ENCODE peak calls at places on chromosomes 13 and 19, in ten cellular contexts. C is GM23338; L is HFF-Myc; W is lower lobe of right lung; J is pancreas; Q is AG04449; R is upper lobe of right lung; O is MCF 10A; K is activated CD8-positive, alpha-beta T cell treated with anti-CD3 and anti-CD28 coated beads for 36 hours; E is tibial artery. Z is an unnamed sample.

GRCh38 chr13:41740479-41740878 is 220.4 kb downstream of the VWA8 start:
- DNase-seq in C (no peak), L (no peak), W (no peak), J (no peak), Q (no peak), R (no peak), O (no peak), K (no peak), E (no peak), Z (no peak)

GRCh38 chr19:2337329-2337707 is 8.8 kb downstream of the SPPL2B start:
- DNase-seq in C (peak; percentile 89), L (no peak), W (no peak), J (peak; percentile 74), Q (no peak), R (no peak), O (no peak), K (no peak), E (no peak), Z (no peak)

GRCh38 chr13:23469901-23470525 is 36.5 kb upstream of the SACS start:
- DNase-seq in C (peak; percentile 58), L (peak; percentile 89), W (no peak), J (no peak), Q (peak; percentile 94), R (no peak), O (no peak), K (no peak), E (no peak), Z (no peak)

GRCh38 chr13:28730762-28731161 is 12.0 kb upstream of the SLC46A3 start:
- DNase-seq in C (no peak), L (no peak), W (no peak), J (no peak), Q (no peak), R (no peak), O (no peak), K (no peak), E (no peak), Z (no peak)

GRCh38 chr19:39325778-39326680 is 5.4 kb upstream of the LRFN1 start:
- DNase-seq in C (peak; percentile 76), L (no peak), W (no peak), J (no peak), Q (no peak), R (no peak), O (peak; percentile 18), K (no peak), E (no peak), Z (no peak)

GRCh38 chr19:6832412-6832811 is 55.0 kb upstream of the ADGRE1 start:
- DNase-seq in C (no peak), L (no peak), W (no peak), J (no peak), Q (no peak), R (no peak), O (no peak), K (no peak), E (no peak), Z (no peak)

GRCh38 chr13:75135325-75135825 is 346.6 kb downstream of the TBC1D4 start:
- DNase-seq in C (no peak), L (peak; percentile 69), W (no peak), J (no peak), Q (peak; percentile 95), R (no peak), O (peak; percentile 57), K (no peak), E (no peak), Z (no peak)

GRCh38 chr13:78603240-78603947 is at the start of gene POU4F1:
- DNase-seq in C (peak; percentile 94), L (no peak), W (peak; percentile 55), J (peak; percentile 73), Q (no peak), R (no peak), O (no peak), K (peak; percentile 87), E (no peak), Z (peak; percentile 89)

GRCh38 chr19:5470264-5470671 is 15.1 kb downstream of the ZNRF4 start:
- DNase-seq in C (no peak), L (no peak), W (no peak), J (no peak), Q (no peak), R (no peak), O (peak; percentile 63), K (no peak), E (no peak), Z (no peak)

GRCh38 chr13:46801831-46802230 is 4.9 kb upstream of the ESD start:
- DNase-seq in C (no peak), L (no peak), W (no peak), J (no peak), Q (no peak), R (no peak), O (no peak), K (no peak), E (no peak), Z (no peak)

GRCh38 chr13:55553736-55554135 is 1587.0 kb upstream of the PRR20A start:
- DNase-seq in C (no peak), L (no peak), W (no peak), J (no peak), Q (no peak), R (no peak), O (no peak), K (no peak), E (no peak), Z (no peak)

GRCh38 chr13:60397693-60398437 is 845 bp downstream of the TDRD3 start:
- DNase-seq in C (peak; percentile 75), L (no peak), W (peak; percentile 83), J (peak; percentile 82), Q (no peak), R (peak; percentile 88), O (peak; percentile 49), K (peak; percentile 62), E (peak; percentile 45), Z (peak; percentile 60)

GRCh38 chr13:62846302-62846701 is 1430.7 kb upstream of the PCDH20 start:
- DNase-seq in C (no peak), L (no peak), W (no peak), J (no peak), Q (no peak), R (no peak), O (peak; percentile 27), K (no peak), E (no peak), Z (no peak)

GRCh38 chr19:16033136-16033530 is 43.2 kb upstream of the TPM4 start:
- DNase-seq in C (no peak), L (no peak), W (no peak), J (no peak), Q (no peak), R (no peak), O (no peak), K (no peak), E (no peak), Z (no peak)

GRCh38 chr13:24270639-24271131 is 38.7 kb upstream of the C1QTNF9 start:
- DNase-seq in C (peak; percentile 24), L (no peak), W (peak; percentile 83), J (peak; percentile 70), Q (no peak), R (peak; percentile 85), O (peak; percentile 47), K (peak; percentile 72), E (peak; percentile 78), Z (peak; percentile 51)

GRCh38 chr13:109938255-109938936 is 152.0 kb upstream of the IRS2 start:
- DNase-seq in C (no peak), L (peak; percentile 82), W (no peak), J (no peak), Q (peak; percentile 24), R (no peak), O (peak; percentile 87), K (no peak), E (no peak), Z (no peak)
- TF ChIP-seq CTCF in C (no peak), L (no peak), W (no peak), J (no peak), Q (no peak), R (no peak), O (no peak), K (no peak), E (no peak), Z (no peak)

GRCh38 chr13:98996046-98996445 is 18.2 kb upstream of the DOCK9 start:
- DNase-seq in C (no peak), L (no peak), W (no peak), J (no peak), Q (no peak), R (no peak), O (no peak), K (no peak), E (no peak), Z (no peak)
- TF ChIP-seq CTCF in C (no peak), L (no peak), W (no peak), J (no peak), Q (no peak), R (no peak), O (no peak), K (no peak), E (no peak), Z (no peak)

GRCh38 chr19:48194041-48194871 is 23.8 kb downstream of the ZSWIM9 start:
- DNase-seq in C (peak; percentile 76), L (no peak), W (no peak), J (no peak), Q (no peak), R (no peak), O (peak; percentile 27), K (peak; percentile 62), E (no peak), Z (peak; percentile 78)
- TF ChIP-seq CTCF in C (peak; percentile 72), L (peak; percentile 59), W (peak; percentile 30), J (peak; percentile 37), Q (peak; percentile 49), R (peak; percentile 41), O (peak; percentile 23), K (peak; percentile 70), E (peak; percentile 33), Z (peak; percentile 67)

DNA sequence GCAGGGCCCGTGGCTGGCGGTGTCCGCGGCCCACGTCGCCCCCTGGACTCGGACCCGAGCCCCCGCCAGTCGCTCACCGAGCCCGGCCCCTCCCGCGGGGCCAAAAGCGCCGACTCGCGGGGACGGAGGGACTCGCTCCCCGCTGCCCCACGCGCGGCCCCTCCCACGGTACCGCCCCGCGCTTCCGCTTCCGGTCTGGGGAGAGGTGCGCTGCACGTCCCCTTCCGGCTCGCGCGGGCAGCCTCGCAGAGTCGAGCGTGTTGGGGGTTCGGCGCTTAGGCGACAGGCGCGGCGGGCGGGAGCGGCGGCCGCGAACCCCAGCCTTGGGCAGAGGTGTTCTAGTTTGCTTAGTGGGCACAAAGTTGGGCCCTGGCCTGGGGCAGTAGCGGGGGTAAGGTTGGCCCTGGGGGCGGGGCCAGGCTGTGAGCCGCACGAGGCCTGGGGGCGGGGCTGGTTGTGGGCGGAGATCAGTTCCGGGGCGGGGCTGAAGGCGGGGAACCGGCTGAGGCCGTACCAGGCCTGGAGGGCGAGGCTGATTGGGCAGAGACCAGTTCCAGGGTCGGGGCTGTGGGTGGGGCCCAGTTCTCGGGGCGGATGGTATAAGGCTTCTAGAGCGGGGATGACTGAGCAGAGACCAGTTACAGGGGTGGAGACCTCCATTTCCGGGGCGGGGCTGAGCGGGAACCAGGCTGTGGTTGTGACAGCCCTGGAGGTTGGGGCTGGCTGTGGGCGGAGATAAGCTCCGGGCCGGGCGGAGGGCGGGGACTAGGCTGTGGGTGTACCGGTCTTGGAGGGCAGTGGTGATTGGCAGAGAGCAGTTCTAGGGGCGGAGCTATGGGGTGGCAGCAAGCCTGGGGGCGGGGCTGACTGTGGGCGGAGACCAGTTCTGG is at the start of the genes MBD3L1 and ZNF558:
- DNase-seq in C (peak; percentile 84), L (peak; percentile 71), W (peak; percentile 99), J (peak; percentile 97), Q (peak; percentile 89), R (peak; percentile 100), O (peak; percentile 98), K (peak; percentile 99), E (peak; percentile 99), Z (peak; percentile 93)
- TF ChIP-seq CTCF in C (no peak), L (peak; percentile 3), W (peak; percentile 59), J (no peak), Q (peak; percentile 31), R (peak; percentile 50), O (no peak), K (no peak), E (peak; percentile 32), Z (peak; percentile 45)

GRCh38 chr19:1113278-1113985 is 9.6 kb downstream of the GPX4 start:
- DNase-seq in C (peak; percentile 94), L (peak; percentile 77), W (peak; percentile 97), J (peak; percentile 97), Q (peak; percentile 47), R (peak; percentile 97), O (peak; percentile 89), K (peak; percentile 95), E (peak; percentile 97), Z (peak; percentile 99)
- TF ChIP-seq CTCF in C (peak; percentile 64), L (peak; percentile 68), W (peak; percentile 95), J (peak; percentile 79), Q (peak; percentile 95), R (peak; percentile 89), O (peak; percentile 65), K (peak; percentile 95), E (peak; percentile 96), Z (peak; percentile 88)